ENCODE peak calls at places on chromosomes 11 and 22, in seven cellular contexts. V is left ventricle myocardium inferior, I is uterus, N is right cardiac atrium, F is right lobe of liver, R is ovary, K is endodermal cell. B is an unnamed sample. For H3K27me3, the result is how much of the 10 kb centered on the place peaks cover.

GRCh38 chr11:62487698-62488551 is 58.7 kb downstream of the AHNAK start:
- DNase-seq in F (no peak), N (peak), I (no peak), R (no peak), K (no peak), V (no peak), B (no peak)

GRCh38 chr11:60857378-60858232 is 1.9 kb upstream of the PTGDR2 start:
- DNase-seq in I (no peak), K (no peak), V (no peak), R (no peak), F (no peak), N (no peak), B (no peak)

GRCh38 chr11:46248270-46249102 is 29.0 kb upstream of the CREB3L1 start:
- DNase-seq in V (no peak), R (no peak), K (peak), I (no peak), N (no peak), F (no peak), B (no peak)

GRCh38 chr11:3132831-3133455 is 32.2 kb downstream of the OSBPL5 start:
- DNase-seq in N (peak), I (peak), F (peak), R (no peak), V (peak), K (peak), B (no peak)

GRCh38 chr11:25981998-25982397 is 349.9 kb upstream of the ANO3 start:
- DNase-seq in K (no peak), N (no peak), R (no peak), I (no peak), V (no peak), F (no peak), B (no peak)

GRCh38 chr11:118088531-118088930 is 1.8 kb upstream of the SMIM35 start:
- DNase-seq in F (peak), R (no peak), I (no peak), V (peak), K (no peak), N (no peak), B (no peak)

GRCh38 chr11:122742350-122742749 is 86.8 kb downstream of the UBASH3B start:
- DNase-seq in F (no peak), I (no peak), V (no peak), N (no peak), K (no peak), R (no peak), B (no peak)

GRCh38 chr11:11937957-11938356 is 70.5 kb downstream of the DKK3 start:
- DNase-seq in K (no peak), F (no peak), V (no peak), N (no peak), R (no peak), I (no peak), B (no peak)

GRCh38 chr11:114135737-114136151 is 76.2 kb downstream of the ZBTB16 start:
- DNase-seq in R (no peak), K (peak), N (no peak), I (no peak), V (no peak), F (no peak), B (no peak)

GRCh38 chr22:27554106-27554814 is 247.3 kb downstream of the MN1 start:
- DNase-seq in F (no peak), K (no peak), R (peak), I (no peak), N (peak), V (no peak), B (no peak)

GRCh38 chr11:122556605-122557004 is 98.9 kb upstream of the UBASH3B start:
- DNase-seq in N (peak), K (peak), I (no peak), F (no peak), R (no peak), V (no peak), B (no peak)

GRCh38 chr11:12110714-12111481 is 508 bp downstream of the MICAL2 start:
- DNase-seq in V (peak), F (peak), N (peak), I (peak), R (peak), K (peak), B (no peak)

GRCh38 chr11:208917-209260 is 1.4 kb downstream of the RIC8A start:
- DNase-seq in I (peak), F (no peak), V (no peak), R (no peak), N (peak), K (no peak), B (no peak)

GRCh38 chr11:69055598-69056516 is 7.1 kb downstream of the TPCN2 start:
- DNase-seq in K (no peak), N (no peak), R (no peak), I (no peak), F (peak), V (peak), B (peak)

GRCh38 chr11:116879789-116880402 is 42.5 kb upstream of the APOA1 start:
- DNase-seq in N (no peak), K (no peak), R (no peak), V (no peak), I (peak), F (no peak), B (no peak)

GRCh38 chr11:4433852-4434251 is 15.2 kb upstream of the OR52K2 start:
- DNase-seq in I (no peak), F (no peak), N (no peak), R (no peak), K (no peak), V (no peak), B (no peak)

GRCh38 chr11:78022397-78023396 is at the start of gene KCTD14:
- DNase-seq in F (peak), I (peak), N (peak), R (no peak), K (peak), V (no peak), B (no peak)

GRCh38 chr22:48827228-48827810 is 1000.4 kb downstream of the BRD1 start:
- DNase-seq in V (no peak), N (no peak), R (no peak), K (no peak), I (no peak), F (no peak), B (no peak)

DNA sequence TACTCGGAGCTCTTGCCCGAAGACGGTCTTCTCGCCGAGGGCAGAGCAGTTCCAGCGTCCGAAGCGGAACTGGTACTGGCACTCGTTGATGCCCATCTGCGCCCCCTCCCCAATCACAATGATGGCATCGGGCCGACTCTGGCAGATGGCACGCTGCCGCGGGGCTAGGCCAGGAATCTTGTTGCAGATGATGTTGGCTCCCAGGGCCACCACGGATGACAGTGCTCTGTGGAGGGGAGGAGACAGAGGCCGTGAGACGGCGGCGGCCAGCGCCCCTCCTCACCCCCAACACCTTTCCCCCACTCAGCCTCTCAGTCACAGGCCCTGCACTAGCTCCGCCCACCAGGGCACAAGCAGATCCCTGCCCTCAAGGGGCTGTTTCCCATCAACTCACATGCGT is 27.0 kb downstream of the WNT7B start:
- DNase-seq in V (no peak), R (no peak), F (no peak), N (no peak), K (no peak), I (no peak), B (no peak)
- H3K27me3 ChIP-seq in V (half or more), R (under half), F (under half), N (under half), K (under half), I (under half), B (under half)

GRCh38 chr11:119361961-119362725 is 15.6 kb upstream of the MFRP start:
- DNase-seq in I (no peak), K (peak), F (no peak), R (no peak), N (no peak), V (no peak), B (peak)

GRCh38 chr11:119361056-119361787 is 14.7 kb upstream of the MFRP start:
- DNase-seq in F (peak), N (peak), I (peak), V (peak), K (peak), R (peak), B (peak)

GRCh38 chr11:119357069-119357468 is 10.6 kb upstream of the MFRP start:
- DNase-seq in I (peak), K (no peak), F (peak), N (peak), R (no peak), V (no peak), B (peak)

GRCh38 chr11:119356349-119357031 is 10.0 kb upstream of the MFRP start:
- DNase-seq in K (peak), R (peak), N (peak), V (peak), F (peak), I (peak), B (no peak)

GRCh38 chr11:119359365-119360229 is 13.1 kb upstream of the MFRP start:
- DNase-seq in I (peak), V (no peak), K (no peak), R (peak), N (no peak), F (peak), B (no peak)
- H3K27ac ChIP-seq in I (peak), V (peak), K (no peak), R (no peak), N (peak), F (no peak), B (peak)

DNA sequence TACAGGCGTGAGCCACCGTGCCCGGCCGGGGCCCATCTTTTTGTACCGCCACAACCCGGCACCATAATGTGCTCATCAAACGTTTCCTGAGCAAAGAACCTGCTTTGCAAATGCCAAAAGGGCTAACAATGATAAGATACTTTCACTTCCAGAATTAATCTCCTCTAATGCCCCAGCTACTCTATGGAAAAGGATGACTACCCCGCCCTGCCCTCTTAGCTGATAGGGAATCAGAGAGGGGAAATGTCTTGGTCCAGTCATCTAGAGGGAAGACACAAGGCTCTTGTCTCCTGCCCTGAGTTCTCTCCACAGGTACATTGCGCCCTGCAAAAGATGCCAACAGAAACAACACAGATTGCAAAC is 594 bp downstream of the TTLL1 start:
- DNase-seq in N (no peak), V (no peak), K (no peak), F (no peak), R (no peak), I (no peak), B (no peak)
- H3K27me3 ChIP-seq in N (under half), V (under half), K (under half), F (under half), R (under half), I (under half), B (under half)

GRCh38 chr11:86151188-86152005 is 82.5 kb upstream of the PICALM start:
- DNase-seq in F (no peak), V (peak), N (peak), I (peak), R (peak), K (peak), B (no peak)
- H3K27ac ChIP-seq in F (no peak), V (peak), N (peak), I (peak), R (peak), K (peak), B (no peak)

B was measured in gastrocnemius medialis.